ENCODE peak calls at places on chromosomes 2 and 18, in four cellular contexts. R, S, E and A are unnamed samples.

GRCh38 chr18:50218432-50219197 is 23.7 kb upstream of the MYO5B start:
- DNase-seq in S (no peak), E (no peak), R (no peak), A (peak; percentile 17)

GRCh38 chr2:12424219-12424618 is 292.5 kb upstream of the TRIB2 start:
- DNase-seq in R (no peak), S (no peak), E (no peak), A (no peak)

GRCh38 chr2:179036353-179036905 is 13.5 kb downstream of the CCDC141 start:
- DNase-seq in E (no peak), R (no peak), S (no peak), A (no peak)

GRCh38 chr2:240791821-240792657 is 28.0 kb downstream of the KIF1A start:
- DNase-seq in S (no peak), E (no peak), R (no peak), A (no peak)

GRCh38 chr18:56374005-56374655 is 264.3 kb downstream of the TXNL1 start:
- DNase-seq in R (peak; percentile 12), S (no peak), E (no peak), A (no peak)

GRCh38 chr2:26980971-26981370 is 10.5 kb downstream of the MAPRE3 start:
- DNase-seq in E (no peak), S (no peak), R (no peak), A (no peak)

GRCh38 chr2:19124135-19124534 is 234.3 kb downstream of the OSR1 start:
- DNase-seq in E (no peak), R (no peak), S (no peak), A (no peak)

GRCh38 chr2:7165736-7166135 is 248.5 kb downstream of the RNF144A start:
- DNase-seq in E (no peak), R (no peak), S (no peak), A (no peak)

GRCh38 chr18:76958692-76959341 is 136.5 kb downstream of the ZNF236 start:
- DNase-seq in S (no peak), E (no peak), R (peak; percentile 28), A (no peak)

GRCh38 chr18:54261894-54262293 is 7.4 kb upstream of the POLI start:
- DNase-seq in S (no peak), E (no peak), R (no peak), A (no peak)

GRCh38 chr2:181970160-181970794 is 15.4 kb upstream of the PPP1R1C start:
- DNase-seq in E (no peak), S (no peak), R (no peak), A (no peak)

GRCh38 chr2:3704647-3705046 is 1.3 kb downstream of the DCDC2C start:
- DNase-seq in E (no peak), S (no peak), R (no peak), A (no peak)

GRCh38 chr18:57258131-57258777 is 94.1 kb upstream of the ST8SIA3 start:
- DNase-seq in R (no peak), S (no peak), E (no peak), A (no peak)

GRCh38 chr18:58466636-58467205 is 162.2 kb downstream of the ALPK2 start:
- DNase-seq in E (no peak), S (no peak), R (peak; percentile 66), A (no peak)

GRCh38 chr2:217837530-217837929 is 165.3 kb downstream of the TNS1 start:
- DNase-seq in E (no peak), S (no peak), R (peak; percentile 30), A (no peak)

GRCh38 chr18:23689031-23689615 is at the start of gene LAMA3:
- DNase-seq in E (no peak), R (peak; percentile 59), S (peak; percentile 60), A (peak; percentile 41)

DNA sequence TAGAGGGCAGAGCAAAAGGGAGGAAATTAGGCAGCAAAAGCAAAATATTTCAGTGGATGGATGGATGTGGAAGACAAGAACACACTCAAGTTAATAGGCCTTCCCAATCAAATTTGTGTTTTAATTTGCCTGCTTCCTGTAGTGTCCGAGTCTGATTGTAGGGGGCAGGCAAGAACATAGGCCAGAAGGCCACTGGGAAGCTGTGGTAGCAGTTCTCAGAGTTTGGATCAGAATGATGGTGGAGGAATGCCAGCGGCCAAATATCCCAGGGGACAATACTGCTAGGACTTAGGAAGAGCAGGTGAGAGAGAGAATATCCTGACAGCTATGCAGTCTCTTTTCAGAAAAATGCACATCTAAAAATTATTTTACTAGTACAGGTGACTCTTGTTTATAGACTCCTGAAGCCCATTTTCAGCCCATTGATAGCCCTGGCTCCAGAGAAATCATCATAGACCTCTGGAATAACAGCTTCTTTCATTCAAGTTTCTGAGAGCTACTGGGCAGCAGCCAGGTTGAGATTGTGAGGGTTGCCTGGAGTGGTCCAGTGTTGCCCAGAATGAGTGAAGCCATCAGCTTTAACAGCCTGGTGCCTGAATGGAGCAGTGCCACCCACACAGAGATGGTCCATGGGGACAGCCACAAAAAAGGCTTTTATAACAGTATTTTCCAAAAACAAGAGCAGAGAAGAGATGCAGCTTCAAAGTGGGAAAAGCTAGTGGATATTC is 19.1 kb upstream of the SERPINE2 start:
- DNase-seq in S (no peak), E (no peak), R (no peak), A (no peak)
- TF ChIP-seq CTCF in S (peak; percentile 10), E (no peak), R (no peak), A (no peak)

GRCh38 chr18:37254973-37255372 is 310.6 kb downstream of the CELF4 start:
- DNase-seq in E (no peak), R (no peak), S (no peak), A (no peak)

GRCh38 chr18:37252854-37253396 is 312.7 kb downstream of the CELF4 start:
- DNase-seq in E (no peak), R (no peak), S (no peak), A (no peak)

GRCh38 chr18:37252342-37252741 is 313.3 kb downstream of the CELF4 start:
- DNase-seq in R (no peak), E (no peak), S (no peak), A (no peak)

GRCh38 chr18:37254256-37254880 is 311.2 kb downstream of the CELF4 start:
- DNase-seq in R (peak; percentile 45), E (no peak), S (no peak), A (no peak)

DNA sequence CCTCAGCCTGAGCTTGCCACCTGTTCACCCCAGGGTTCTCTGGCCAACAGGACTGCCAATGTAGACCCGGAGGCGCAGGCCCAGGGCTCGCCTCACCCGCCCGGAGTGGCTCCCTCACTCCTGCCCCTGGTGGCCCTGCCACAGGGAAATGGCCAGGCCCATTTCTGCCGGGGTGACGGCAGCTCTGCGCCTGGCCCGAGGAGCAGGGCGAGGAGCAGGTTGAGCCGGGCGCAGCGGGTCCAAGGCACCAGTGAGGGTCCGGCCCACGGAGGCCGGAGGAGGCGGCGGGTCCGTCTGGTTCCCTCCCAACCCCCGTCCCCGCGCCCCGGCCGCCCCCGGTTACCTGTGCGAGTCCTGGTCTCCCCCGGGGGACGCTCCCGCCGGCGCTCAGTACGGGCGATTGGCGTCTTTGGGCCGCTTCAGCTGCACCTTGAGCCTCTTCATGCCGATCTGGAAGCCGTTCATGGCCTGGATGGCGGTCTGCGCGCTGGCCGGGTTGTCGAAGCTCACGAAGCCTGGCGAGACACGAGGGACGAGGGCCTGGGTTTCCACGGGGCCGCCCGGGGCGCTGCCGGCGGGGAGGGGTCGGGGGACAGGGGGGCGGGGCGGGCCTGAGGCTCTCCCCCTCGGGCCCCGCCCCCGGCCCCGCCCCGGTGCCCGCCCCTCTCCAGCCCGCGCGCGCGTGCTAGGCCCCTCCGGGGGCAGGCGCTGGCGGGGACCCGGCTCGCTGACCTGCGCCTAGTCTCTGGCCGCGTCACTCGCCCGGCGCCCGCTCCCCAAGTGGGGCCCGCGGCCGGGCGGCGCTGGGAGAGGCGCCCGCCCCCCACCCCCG is 312.0 kb downstream of the CELF4 start:
- DNase-seq in S (no peak), R (peak; percentile 29), E (no peak), A (peak; percentile 61)
- TF ChIP-seq CTCF in S (no peak), R (no peak), E (no peak), A (no peak)

DNA sequence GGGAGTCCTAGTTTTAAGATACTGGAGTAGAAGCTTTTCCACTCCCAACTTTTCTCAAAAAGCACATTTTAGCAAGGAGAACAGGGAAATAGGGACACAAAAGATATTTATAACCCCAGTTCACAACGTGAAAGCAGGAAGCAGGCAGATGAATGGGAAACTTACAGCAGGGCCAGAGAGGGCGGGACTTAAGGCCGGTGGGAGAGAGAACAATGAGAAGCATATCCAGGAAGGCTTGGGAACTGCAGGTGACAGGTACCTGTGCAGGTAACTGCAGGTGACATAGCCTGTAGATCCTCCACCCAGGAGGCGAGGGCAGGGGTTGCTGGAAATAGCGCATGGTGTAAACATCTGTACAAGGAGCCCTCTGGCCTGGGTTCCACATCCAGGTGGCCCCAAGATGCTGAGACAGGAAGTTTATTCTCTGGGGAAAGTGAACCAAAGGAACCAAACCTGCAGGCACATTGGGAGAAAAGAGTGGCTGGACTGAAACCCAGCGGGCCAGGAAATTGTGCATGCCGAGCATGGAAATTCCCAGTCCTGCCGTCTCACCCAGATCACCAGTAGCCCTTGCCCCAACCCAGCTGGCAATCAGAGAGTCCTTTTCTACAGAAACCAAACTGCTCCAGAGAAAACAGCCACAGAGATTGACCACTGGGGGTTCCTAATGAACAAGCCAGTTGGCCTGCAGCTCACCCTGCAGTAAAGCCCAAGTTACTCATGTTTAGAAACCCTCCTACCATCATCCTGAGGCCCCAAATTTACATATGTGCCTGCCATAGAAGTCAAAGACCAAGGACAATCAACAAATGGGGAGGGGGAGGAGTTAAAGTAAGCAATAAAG is 24.3 kb upstream of the COL6A3 start:
- DNase-seq in R (peak; percentile 49), S (no peak), E (no peak), A (no peak)
- TF ChIP-seq CTCF in R (no peak), S (no peak), E (no peak), A (no peak)

GRCh38 chr2:64144057-64145013 is at the start of gene PELI1:
- DNase-seq in E (peak; percentile 91), R (peak; percentile 94), S (peak; percentile 98), A (peak; percentile 94)
- TF ChIP-seq CTCF in E (peak; percentile 44), R (no peak), S (no peak), A (no peak)